ENCODE peak calls at places on chromosome 4, in four cellular contexts. Z is WTC11, T is K562, A is H1. V is an unnamed sample.

GRCh38 chr4:139222215-139222614 is 45.2 kb upstream of the ELF2 start:
- DNase-seq in T (no peak), A (no peak), Z (no peak), V (no peak)

GRCh38 chr4:20430555-20430954 is 178.8 kb downstream of the SLIT2 start:
- DNase-seq in Z (no peak), A (no peak), T (no peak), V (no peak)

GRCh38 chr4:119559044-119559647 is 69.5 kb downstream of the PDE5A start:
- DNase-seq in T (peak), A (no peak), Z (no peak), V (peak)

GRCh38 chr4:120785202-120785601 is 137.3 kb downstream of the PRDM5 start:
- DNase-seq in Z (no peak), A (no peak), T (no peak), V (no peak)

GRCh38 chr4:87423313-87424031 is 1.1 kb downstream of the NUDT9 start:
- DNase-seq in Z (no peak), T (no peak), A (no peak), V (peak)

GRCh38 chr4:173399016-173399415 is at the start of gene SCRG1:
- DNase-seq in A (no peak), Z (peak), T (no peak), V (no peak)

GRCh38 chr4:24743931-24744330 is 51.4 kb upstream of the SOD3 start:
- DNase-seq in Z (peak), A (no peak), T (no peak), V (no peak)

GRCh38 chr4:101356928-101357327 is 9.6 kb upstream of the PPP3CA start:
- DNase-seq in Z (no peak), A (no peak), T (no peak), V (peak)

GRCh38 chr4:33407496-33407895 is 2687.3 kb downstream of the PCDH7 start:
- DNase-seq in Z (no peak), A (no peak), T (no peak), V (no peak)

GRCh38 chr4:107366900-107367299 is 330.8 kb upstream of the DKK2 start:
- DNase-seq in A (no peak), Z (no peak), T (no peak), V (no peak)

GRCh38 chr4:57190651-57191481 is 80.7 kb upstream of the IGFBP7 start:
- DNase-seq in Z (peak), A (peak), T (peak), V (peak)

GRCh38 chr4:94262163-94263016 is 54.7 kb downstream of the SMARCAD1 start:
- DNase-seq in A (no peak), Z (no peak), T (no peak), V (no peak)

GRCh38 chr4:120517966-120518365 is 404.6 kb downstream of the PRDM5 start:
- DNase-seq in A (no peak), T (peak), Z (no peak), V (peak)

GRCh38 chr4:140099993-140100392 is 54.0 kb downstream of the MAML3 start:
- DNase-seq in Z (no peak), T (no peak), A (no peak), V (peak)

GRCh38 chr4:183905593-183906485 is 732 bp downstream of the STOX2 start:
- DNase-seq in A (peak), Z (peak), T (no peak), V (peak)

GRCh38 chr4:85968945-85969830 is 390.7 kb downstream of the MAPK10 start:
- DNase-seq in A (no peak), Z (no peak), T (peak), V (peak)

GRCh38 chr4:16079046-16079445 is 4.8 kb downstream of the PROM1 start:
- DNase-seq in T (no peak), Z (no peak), A (no peak), V (no peak)

GRCh38 chr4:41957634-41958033 is 22.4 kb downstream of the TMEM33 start:
- DNase-seq in T (peak), A (no peak), Z (no peak), V (peak)

GRCh38 chr4:151484396-151485102 is 75.6 kb downstream of the FHIP1A start:
- DNase-seq in T (no peak), A (no peak), Z (peak), V (no peak)

GRCh38 chr4:40292313-40292759 is 42.8 kb upstream of the CHRNA9 start:
- DNase-seq in T (peak), A (no peak), Z (no peak), V (no peak)

GRCh38 chr4:148563684-148564083 is 121.5 kb upstream of the NR3C2 start:
- DNase-seq in Z (no peak), T (no peak), A (no peak), V (no peak)

GRCh38 chr4:120704529-120704928 is 218.0 kb downstream of the PRDM5 start:
- DNase-seq in Z (no peak), T (no peak), A (no peak), V (no peak)

GRCh38 chr4:3717241-3717640 is 48.9 kb upstream of the ADRA2C start:
- DNase-seq in A (no peak), T (no peak), Z (no peak), V (no peak)

GRCh38 chr4:1053080-1053661 is 41.7 kb downstream of the FGFRL1 start:
- DNase-seq in Z (no peak), A (no peak), T (no peak), V (peak)

GRCh38 chr4:1057403-1057745 is 45.9 kb downstream of the FGFRL1 start:
- DNase-seq in Z (no peak), T (no peak), A (no peak), V (no peak)

GRCh38 chr4:1056671-1057402 is 45.4 kb downstream of the FGFRL1 start:
- DNase-seq in T (no peak), Z (no peak), A (no peak), V (no peak)

GRCh38 chr4:1058198-1058996 is 47.0 kb downstream of the FGFRL1 start:
- DNase-seq in T (no peak), Z (no peak), A (no peak), V (no peak)

GRCh38 chr4:1055721-1056590 is 44.5 kb downstream of the FGFRL1 start:
- DNase-seq in T (peak), A (no peak), Z (peak), V (peak)
- TF ChIP-seq TEAD4 in T (no peak), A (peak), Z (no peak), V (no peak)

GRCh38 chr4:110184791-110185155 is 13.6 kb downstream of the ELOVL6 start:
- DNase-seq in A (no peak), T (no peak), Z (no peak), V (peak)

GRCh38 chr4:110188113-110188512 is 10.3 kb downstream of the ELOVL6 start:
- DNase-seq in A (no peak), T (no peak), Z (no peak), V (no peak)

GRCh38 chr4:110183058-110183457 is 15.4 kb downstream of the ELOVL6 start:
- DNase-seq in Z (no peak), A (no peak), T (no peak), V (no peak)

GRCh38 chr4:110183643-110184042 is 14.8 kb downstream of the ELOVL6 start:
- DNase-seq in A (no peak), Z (no peak), T (no peak), V (no peak)

GRCh38 chr4:110184124-110184790 is 14.2 kb downstream of the ELOVL6 start:
- DNase-seq in T (no peak), A (no peak), Z (no peak), V (no peak)
- TF ChIP-seq TEAD4 in T (no peak), A (no peak), Z (no peak), V (no peak)

GRCh38 chr4:80266902-80267380 is 477 bp downstream of the FGF5 start:
- DNase-seq in Z (peak), T (peak), A (no peak), V (peak)

GRCh38 chr4:80264825-80265224 is 1.6 kb upstream of the FGF5 start:
- DNase-seq in T (no peak), Z (no peak), A (no peak), V (no peak)

GRCh38 chr4:80265571-80266266 is 745 bp upstream of the FGF5 start:
- DNase-seq in T (peak), Z (no peak), A (no peak), V (peak)

GRCh38 chr4:80268081-80268823 is 1.8 kb downstream of the FGF5 start:
- DNase-seq in A (peak), T (no peak), Z (peak), V (peak)

DNA sequence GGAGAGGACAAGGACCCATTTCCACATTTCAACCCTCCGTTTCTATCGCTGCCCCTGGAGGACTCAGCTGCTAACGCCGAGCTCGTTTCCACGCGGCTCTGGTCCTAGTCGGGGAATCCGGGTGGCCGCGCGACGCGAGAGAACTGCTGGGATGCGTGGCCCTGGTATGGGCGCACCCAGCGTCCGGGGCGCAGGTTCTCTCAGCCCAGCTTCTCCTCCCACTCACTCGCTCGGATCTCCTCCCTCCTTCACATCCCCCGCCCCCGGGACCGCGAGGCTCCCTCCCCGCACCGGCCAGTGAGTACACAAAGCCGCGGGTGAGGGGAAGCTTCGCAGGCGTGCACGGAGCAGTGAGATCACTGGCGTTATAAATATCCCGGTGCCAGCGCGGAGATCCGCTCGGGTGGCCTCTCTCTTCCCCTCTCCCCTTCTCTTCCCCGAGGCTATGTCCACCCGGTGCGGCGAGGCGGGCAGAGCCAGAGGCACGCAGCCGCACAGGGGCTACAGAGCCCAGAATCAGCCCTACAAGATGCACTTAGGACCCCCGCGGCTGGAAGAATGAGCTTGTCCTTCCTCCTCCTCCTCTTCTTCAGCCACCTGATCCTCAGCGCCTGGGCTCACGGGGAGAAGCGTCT is at the start of gene FGF5:
- DNase-seq in Z (peak), T (peak), A (peak), V (peak)
- TF ChIP-seq TEAD4 in Z (no peak), T (no peak), A (no peak), V (no peak)

GRCh38 chr4:99677161-99677560 is 19.5 kb upstream of the C4orf54 start:
- DNase-seq in A (no peak), T (no peak), Z (no peak), V (no peak)
- TF ChIP-seq TEAD4 in A (no peak), T (no peak), Z (no peak), V (no peak)